ENCODE peak calls at places on chromosomes 5 and 9, in six cellular contexts. One of them, this sample, is unnamed.

GRCh38 chr9:108386859-108387384 is 468.9 kb downstream of the ACTL7B start:
- DNase-seq in IMR-90: peak; percentile 85
- DNase-seq in H9: no peak
- DNase-seq in H1: no peak
- DNase-seq in mesenchymal stem cell: peak; percentile 46
- DNase-seq in mesendoderm: no peak
- DNase-seq in this sample: no peak

GRCh38 chr9:91972711-91973110 is 22.7 kb upstream of the ROR2 start:
- DNase-seq in IMR-90: no peak
- DNase-seq in H9: no peak
- DNase-seq in H1: no peak
- DNase-seq in mesenchymal stem cell: no peak
- DNase-seq in mesendoderm: no peak
- DNase-seq in this sample: no peak

GRCh38 chr5:172002310-172002709 is 4.1 kb downstream of the FBXW11 start:
- DNase-seq in IMR-90: no peak
- DNase-seq in H9: no peak
- DNase-seq in H1: no peak
- DNase-seq in mesenchymal stem cell: peak; percentile 42
- DNase-seq in mesendoderm: peak; percentile 40
- DNase-seq in this sample: no peak

GRCh38 chr9:114196924-114197570 is 41.7 kb downstream of the COL27A1 start:
- DNase-seq in IMR-90: peak; percentile 32
- DNase-seq in H9: no peak
- DNase-seq in H1: no peak
- DNase-seq in mesenchymal stem cell: no peak
- DNase-seq in mesendoderm: no peak
- DNase-seq in this sample: no peak

GRCh38 chr5:172637122-172637580 is 3.9 kb upstream of the NEURL1B start:
- DNase-seq in IMR-90: no peak
- DNase-seq in H9: no peak
- DNase-seq in H1: no peak
- DNase-seq in mesenchymal stem cell: no peak
- DNase-seq in mesendoderm: no peak
- DNase-seq in this sample: no peak

GRCh38 chr9:4926239-4926638 is 58.8 kb upstream of the JAK2 start:
- DNase-seq in IMR-90: no peak
- DNase-seq in H9: no peak
- DNase-seq in H1: no peak
- DNase-seq in mesenchymal stem cell: no peak
- DNase-seq in mesendoderm: no peak
- DNase-seq in this sample: no peak

GRCh38 chr5:72815580-72816296 is 723 bp upstream of the TNPO1 start:
- DNase-seq in IMR-90: no peak
- DNase-seq in H9: no peak
- DNase-seq in H1: no peak
- DNase-seq in mesenchymal stem cell: no peak
- DNase-seq in mesendoderm: no peak
- DNase-seq in this sample: no peak

GRCh38 chr5:120354126-120354525 is 110.0 kb upstream of the PRR16 start:
- DNase-seq in IMR-90: no peak
- DNase-seq in H9: no peak
- DNase-seq in H1: no peak
- DNase-seq in mesenchymal stem cell: no peak
- DNase-seq in mesendoderm: no peak
- DNase-seq in this sample: no peak

GRCh38 chr9:119967867-119968535 is 598.8 kb upstream of the BRINP1 start:
- DNase-seq in IMR-90: no peak
- DNase-seq in H9: no peak
- DNase-seq in H1: no peak
- DNase-seq in mesenchymal stem cell: no peak
- DNase-seq in mesendoderm: no peak
- DNase-seq in this sample: no peak

GRCh38 chr5:138905541-138905940 is 30.4 kb upstream of the LRRTM2 start:
- DNase-seq in IMR-90: peak; percentile 81
- DNase-seq in H9: no peak
- DNase-seq in H1: no peak
- DNase-seq in mesenchymal stem cell: peak; percentile 80
- DNase-seq in mesendoderm: peak; percentile 77
- DNase-seq in this sample: no peak

GRCh38 chr9:130934246-130934645 is 4.8 kb downstream of the FIBCD1 start:
- DNase-seq in IMR-90: no peak
- DNase-seq in H9: no peak
- DNase-seq in H1: no peak
- DNase-seq in mesenchymal stem cell: no peak
- DNase-seq in mesendoderm: no peak
- DNase-seq in this sample: no peak
- H3K27me3 ChIP-seq in IMR-90: peaks cover 1% of the 10 kb centered on the region
- H3K27me3 ChIP-seq in H9: peaks cover 6% of the 10 kb centered on the region
- H3K27me3 ChIP-seq in H1: peaks cover 21% of the 10 kb centered on the region
- H3K27me3 ChIP-seq in mesenchymal stem cell: no peaks in the 10 kb centered on the region
- H3K27me3 ChIP-seq in mesendoderm: peaks cover 3% of the 10 kb centered on the region
- H3K27me3 ChIP-seq in this sample: peaks cover 66% of the 10 kb centered on the region

GRCh38 chr9:133782157-133783130 is 44.3 kb upstream of the SARDH start:
- DNase-seq in IMR-90: peak; percentile 62
- DNase-seq in H9: peak; percentile 81
- DNase-seq in H1: no peak
- DNase-seq in mesenchymal stem cell: peak; percentile 68
- DNase-seq in mesendoderm: peak; percentile 75
- DNase-seq in this sample: peak; percentile 64
- H2BK15ac ChIP-seq in IMR-90: no peak overlapping the region
- H2BK15ac ChIP-seq in H9: no peak overlapping the region
- H2BK15ac ChIP-seq in H1: no peak overlapping the region
- H2BK15ac ChIP-seq in mesenchymal stem cell: no peak overlapping the region
- H2BK15ac ChIP-seq in mesendoderm: no peak overlapping the region
- H2BK15ac ChIP-seq in this sample: no peak overlapping the region

GRCh38 chr9:130943780-130944179 is 4.7 kb upstream of the FIBCD1 start:
- DNase-seq in IMR-90: no peak
- DNase-seq in H9: no peak
- DNase-seq in H1: no peak
- DNase-seq in mesenchymal stem cell: no peak
- DNase-seq in mesendoderm: no peak
- DNase-seq in this sample: no peak
- H3K27me3 ChIP-seq in IMR-90: peaks cover 65% of the 10 kb centered on the region
- H3K27me3 ChIP-seq in H9: peaks cover 7% of the 10 kb centered on the region
- H3K27me3 ChIP-seq in H1: peaks cover 28% of the 10 kb centered on the region
- H3K27me3 ChIP-seq in mesenchymal stem cell: peaks cover 47% of the 10 kb centered on the region
- H3K27me3 ChIP-seq in mesendoderm: peaks cover 7% of the 10 kb centered on the region
- H3K27me3 ChIP-seq in this sample: peaks cover 33% of the 10 kb centered on the region

DNA sequence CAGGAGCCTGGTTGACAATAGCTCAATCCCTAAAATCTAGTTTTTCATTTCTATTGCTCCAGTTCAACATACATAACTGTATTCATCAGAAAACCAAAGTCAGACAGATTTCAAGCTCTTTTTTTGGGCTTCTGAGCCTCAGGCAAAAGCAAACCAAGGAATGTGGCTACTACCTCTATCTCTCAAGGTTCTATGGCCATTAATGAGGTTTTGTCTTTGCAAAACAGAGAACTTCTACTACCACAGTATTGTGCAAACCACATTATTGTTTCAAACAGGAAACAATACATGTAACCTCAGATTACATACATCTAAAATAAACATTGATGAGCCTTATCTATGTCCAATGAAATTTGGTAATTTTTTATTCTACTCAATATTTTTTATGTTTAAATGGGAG is 35.5 kb upstream of the FTMT start:
- DNase-seq in IMR-90: no peak
- DNase-seq in H9: no peak
- DNase-seq in H1: no peak
- DNase-seq in mesenchymal stem cell: no peak
- DNase-seq in mesendoderm: no peak
- DNase-seq in this sample: no peak
- H2BK15ac ChIP-seq in IMR-90: no peak overlapping the region
- H2BK15ac ChIP-seq in H9: no peak overlapping the region
- H2BK15ac ChIP-seq in H1: no peak overlapping the region
- H2BK15ac ChIP-seq in mesenchymal stem cell: no peak overlapping the region
- H2BK15ac ChIP-seq in mesendoderm: no peak overlapping the region
- H2BK15ac ChIP-seq in this sample: no peak overlapping the region

DNA sequence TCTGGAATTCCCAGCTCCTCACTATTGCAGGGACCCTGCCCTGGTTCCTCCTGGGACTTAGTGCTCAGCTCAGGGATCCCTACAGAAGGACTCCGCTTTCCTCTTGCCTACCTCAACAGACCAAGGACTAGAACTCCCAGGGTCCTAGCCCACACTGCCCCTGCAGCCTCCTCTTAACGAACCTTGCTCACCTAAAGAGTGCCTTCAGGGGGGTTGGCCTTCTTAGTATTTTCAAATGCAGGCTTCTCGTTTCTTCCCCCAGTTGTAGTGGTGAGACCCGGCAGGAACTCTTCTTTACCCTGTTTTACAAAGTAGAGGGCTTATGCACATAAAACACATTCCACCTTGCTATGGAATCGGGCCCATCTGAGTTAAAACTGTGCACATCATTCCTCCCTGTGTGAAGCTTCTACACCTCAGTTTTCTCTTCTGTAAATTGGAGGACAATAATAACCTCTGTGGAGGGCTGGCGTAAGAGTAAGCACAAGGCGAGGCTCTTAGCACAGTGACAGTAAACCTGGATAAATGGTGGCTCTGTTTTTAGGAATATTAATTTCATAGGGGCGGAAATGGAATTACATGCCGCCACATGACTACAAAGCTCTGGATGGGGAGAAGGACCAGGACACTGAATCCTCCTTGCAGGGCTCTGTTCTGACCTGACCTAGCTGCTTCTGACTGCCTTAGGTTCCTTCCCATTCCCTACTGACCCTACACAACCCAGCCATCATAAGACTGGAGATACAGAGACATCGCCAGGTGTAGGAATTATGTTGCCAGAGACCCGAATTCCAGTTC is 3.8 kb upstream of the HAND1 start:
- DNase-seq in IMR-90: no peak
- DNase-seq in H9: no peak
- DNase-seq in H1: no peak
- DNase-seq in mesenchymal stem cell: no peak
- DNase-seq in mesendoderm: no peak
- DNase-seq in this sample: no peak
- H3K27me3 ChIP-seq in IMR-90: peaks cover 99% of the 10 kb centered on the region
- H3K27me3 ChIP-seq in H9: peaks cover 96% of the 10 kb centered on the region
- H3K27me3 ChIP-seq in H1: peaks cover 100% of the 10 kb centered on the region
- H3K27me3 ChIP-seq in mesenchymal stem cell: peaks cover 100% of the 10 kb centered on the region
- H3K27me3 ChIP-seq in mesendoderm: peaks cover 65% of the 10 kb centered on the region
- H3K27me3 ChIP-seq in this sample: peaks cover 100% of the 10 kb centered on the region

DNA sequence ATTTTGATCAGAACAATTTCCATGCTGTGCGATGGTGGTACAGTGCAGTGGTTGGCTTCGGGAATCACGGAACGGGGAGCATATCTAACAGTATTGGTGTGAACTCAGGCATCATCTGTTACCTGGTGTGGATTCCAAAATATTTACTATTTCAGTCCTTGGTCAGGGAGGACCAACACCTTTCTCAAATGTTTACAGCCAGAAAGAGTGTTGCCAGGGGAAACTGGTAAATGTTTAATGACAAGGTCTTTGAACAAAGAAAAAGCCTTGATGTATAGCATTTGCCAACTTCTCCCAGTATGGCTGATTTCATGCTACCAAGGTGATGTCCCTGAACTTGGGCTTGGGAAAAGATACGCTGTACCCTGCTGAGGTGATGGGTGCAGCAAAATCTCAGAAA is 145.6 kb upstream of the POC5 start:
- DNase-seq in IMR-90: no peak
- DNase-seq in H9: no peak
- DNase-seq in H1: no peak
- DNase-seq in mesenchymal stem cell: no peak
- DNase-seq in mesendoderm: no peak
- DNase-seq in this sample: no peak
- H2BK15ac ChIP-seq in IMR-90: no peak overlapping the region
- H2BK15ac ChIP-seq in H9: no peak overlapping the region
- H2BK15ac ChIP-seq in H1: no peak overlapping the region
- H2BK15ac ChIP-seq in mesenchymal stem cell: no peak overlapping the region
- H2BK15ac ChIP-seq in mesendoderm: no peak overlapping the region
- H2BK15ac ChIP-seq in this sample: no peak overlapping the region

GRCh38 chr9:126223798-126224531 is 102.7 kb upstream of the MVB12B start:
- DNase-seq in IMR-90: no peak
- DNase-seq in H9: peak; percentile 10
- DNase-seq in H1: no peak
- DNase-seq in mesenchymal stem cell: no peak
- DNase-seq in mesendoderm: no peak
- DNase-seq in this sample: no peak
- H3K27me3 ChIP-seq in IMR-90: peaks cover 77% of the 10 kb centered on the region
- H3K27me3 ChIP-seq in H9: no peaks in the 10 kb centered on the region
- H3K27me3 ChIP-seq in H1: peaks cover 15% of the 10 kb centered on the region
- H3K27me3 ChIP-seq in mesenchymal stem cell: peaks cover 65% of the 10 kb centered on the region
- H3K27me3 ChIP-seq in mesendoderm: no peaks in the 10 kb centered on the region
- H3K27me3 ChIP-seq in this sample: peaks cover 55% of the 10 kb centered on the region